ENCODE peak calls at places on chromosomes 13 and 19, in ten cellular contexts. B is cardiac fibroblast; H is sigmoid colon; G is MM.1S; A is BJ; C is stimulated activated CD8-positive, alpha-beta memory T cell treated with anti-CD3 and anti-CD28 coated beads, Interleukin-15, amount 100 ng/mL, for 4 hours; Z is uterus; L is thyroid gland; W is HS-5; F is NCI-H2107. X is an unnamed sample.

GRCh38 chr19:30252214-30252613 is 120.0 kb upstream of the ZNF536 start:
- DNase-seq in H (no peak), C (no peak), G (no peak), B (no peak), W (no peak), A (no peak), F (no peak), Z (no peak), L (no peak), X (no peak)

GRCh38 chr19:21569497-21569870 is 64.1 kb downstream of the ZNF429 start:
- DNase-seq in Z (no peak), W (no peak), L (peak; percentile 70), C (no peak), G (no peak), H (no peak), B (peak; percentile 38), A (no peak), F (no peak), X (no peak)

GRCh38 chr13:38941353-38941945 is 49.2 kb downstream of the STOML3 start:
- DNase-seq in H (no peak), A (no peak), W (no peak), L (no peak), C (no peak), F (no peak), G (no peak), Z (no peak), B (peak; percentile 0), X (no peak)

GRCh38 chr19:13366529-13367143 is 139.6 kb downstream of the CACNA1A start:
- DNase-seq in W (peak; percentile 24), L (no peak), F (no peak), Z (no peak), C (no peak), B (peak; percentile 49), H (no peak), A (no peak), G (peak; percentile 12), X (peak; percentile 19)

GRCh38 chr13:38766799-38767198 is 79.9 kb downstream of the FREM2 start:
- DNase-seq in W (no peak), F (no peak), H (no peak), C (no peak), G (no peak), B (no peak), Z (no peak), L (no peak), A (no peak), X (no peak)

GRCh38 chr13:36131215-36131930 is at the start of gene DCLK1:
- DNase-seq in A (no peak), W (no peak), H (peak; percentile 84), B (peak; percentile 50), G (no peak), Z (peak; percentile 76), L (peak; percentile 46), C (no peak), F (no peak), X (no peak)

GRCh38 chr19:29040951-29041350 is 172.0 kb downstream of the UQCRFS1 start:
- DNase-seq in G (no peak), W (no peak), L (peak; percentile 4), C (no peak), F (no peak), B (no peak), A (no peak), H (no peak), Z (no peak), X (no peak)

GRCh38 chr13:23674795-23675640 is 104.8 kb downstream of the TNFRSF19 start:
- DNase-seq in C (no peak), L (no peak), W (peak; percentile 74), Z (no peak), G (no peak), F (no peak), H (no peak), B (peak; percentile 52), A (no peak), X (peak; percentile 79)

GRCh38 chr13:97588993-97589392 is 155.0 kb downstream of the RAP2A start:
- DNase-seq in L (no peak), A (no peak), C (no peak), H (no peak), W (no peak), B (no peak), F (no peak), Z (no peak), G (no peak), X (no peak)

GRCh38 chr13:88958821-88959220 is 1287.7 kb downstream of the SLITRK5 start:
- DNase-seq in C (no peak), W (no peak), Z (no peak), H (no peak), F (no peak), A (no peak), L (peak; percentile 46), G (no peak), B (no peak), X (no peak)

GRCh38 chr13:112664501-112665203 is 25.2 kb upstream of the ATP11A start:
- DNase-seq in L (no peak), Z (no peak), C (no peak), B (no peak), W (no peak), A (no peak), F (no peak), H (no peak), G (no peak), X (peak; percentile 25)

GRCh38 chr19:2523630-2524311 is 47.8 kb downstream of the GADD45B start:
- DNase-seq in W (no peak), F (no peak), L (no peak), A (no peak), B (no peak), H (no peak), Z (no peak), C (no peak), G (no peak), X (peak; percentile 64)

GRCh38 chr19:41408256-41408655 is 10.6 kb downstream of the BCKDHA start:
- DNase-seq in A (no peak), H (no peak), B (no peak), C (no peak), W (no peak), Z (no peak), L (no peak), G (no peak), F (peak; percentile 37), X (no peak)

GRCh38 chr19:18279266-18279515 is 2.2 kb downstream of the JUND start:
- DNase-seq in F (no peak), B (no peak), W (no peak), C (no peak), Z (no peak), G (no peak), H (no peak), L (no peak), A (no peak), X (no peak)

GRCh38 chr19:49855277-49855675 is 4.3 kb downstream of the PTOV1 start:
- DNase-seq in Z (no peak), G (no peak), F (no peak), B (no peak), H (no peak), L (no peak), C (no peak), W (no peak), A (no peak), X (no peak)

GRCh38 chr19:31177230-31177629 is 172.0 kb downstream of the TSHZ3 start:
- DNase-seq in G (no peak), B (no peak), H (no peak), L (no peak), C (no peak), F (no peak), W (no peak), A (no peak), Z (no peak), X (no peak)

GRCh38 chr13:51539887-51540286 is 44.4 kb upstream of the WDFY2 start:
- DNase-seq in A (no peak), B (peak; percentile 49), L (no peak), F (no peak), G (no peak), Z (no peak), W (no peak), H (no peak), C (no peak), X (no peak)

GRCh38 chr13:72643339-72643989 is 84.0 kb downstream of the MZT1 start:
- DNase-seq in A (no peak), G (peak; percentile 28), W (no peak), L (peak; percentile 52), F (no peak), Z (no peak), B (peak; percentile 63), C (no peak), H (no peak), X (peak; percentile 23)

GRCh38 chr13:28110414-28110813 is 10.0 kb upstream of the FLT3 start:
- DNase-seq in F (no peak), H (no peak), Z (no peak), G (no peak), W (no peak), C (no peak), A (no peak), L (no peak), B (no peak), X (no peak)

GRCh38 chr19:45913874-45914830 is at the start of gene NANOS2:
- DNase-seq in Z (no peak), W (no peak), H (no peak), L (no peak), F (no peak), B (peak; percentile 21), A (no peak), C (no peak), G (no peak), X (no peak)

GRCh38 chr19:41156207-41156606 is 36.8 kb upstream of the CYP2S1 start:
- DNase-seq in Z (no peak), A (no peak), B (no peak), C (no peak), G (no peak), F (no peak), L (no peak), H (no peak), W (no peak), X (no peak)

GRCh38 chr19:3243851-3244700 is 19.6 kb downstream of the CELF5 start:
- DNase-seq in G (peak; percentile 67), A (no peak), W (no peak), C (no peak), B (peak; percentile 39), Z (no peak), F (no peak), L (peak; percentile 34), H (no peak), X (peak; percentile 7)

GRCh38 chr19:35641515-35642151 is at the start of gene ETV2:
- DNase-seq in B (peak; percentile 61), G (no peak), F (no peak), W (no peak), A (no peak), C (peak; percentile 37), Z (peak; percentile 40), L (no peak), H (no peak), X (no peak)

GRCh38 chr13:43042410-43042921 is 19.1 kb downstream of the DNAJC15 start:
- DNase-seq in C (no peak), L (no peak), F (no peak), H (no peak), A (no peak), W (no peak), B (no peak), G (no peak), Z (no peak), X (no peak)

GRCh38 chr19:17888260-17888659 is 16.5 kb downstream of the SLC5A5 start:
- DNase-seq in Z (no peak), H (no peak), C (no peak), L (no peak), A (no peak), G (no peak), W (no peak), F (no peak), B (no peak), X (no peak)

GRCh38 chr13:98888890-98889279 is 89.0 kb downstream of the DOCK9 start:
- DNase-seq in F (no peak), B (no peak), Z (no peak), A (no peak), H (no peak), L (no peak), G (no peak), W (no peak), C (no peak), X (no peak)

GRCh38 chr19:49847731-49848696 is 2.9 kb upstream of the PTOV1 start:
- DNase-seq in Z (no peak), H (no peak), B (peak; percentile 85), A (peak; percentile 56), L (no peak), F (no peak), G (no peak), W (peak; percentile 75), C (no peak), X (peak; percentile 90)

GRCh38 chr13:50080856-50081105 is 65.5 kb downstream of the KCNRG start:
- DNase-seq in H (no peak), C (no peak), G (peak; percentile 15), Z (no peak), A (no peak), L (no peak), B (peak; percentile 38), W (no peak), F (no peak), X (peak; percentile 18)

X was measured in HFFc6.